ENCODE peak calls at places on chromosome 7, in nine cellular contexts. B is body of pancreas; D is SK-N-SH; K is suprapubic skin; I is PC-3; A is right atrium auricular region; C is small intestine; T is CD8-positive, alpha-beta T cell; S is esophagus squamous epithelium. G is an unnamed sample. For H3K9me3, the result is how much of the 10 kb centered on the place peaks cover.

GRCh38 chr7:1431644-1432380 is 27.5 kb downstream of the MICALL2 start:
- DNase-seq in D (no peak), K (no peak), T (no peak), C (no peak), S (no peak), I (peak), A (no peak), B (no peak), G (no peak)

GRCh38 chr7:5255832-5256231 is 26.9 kb upstream of the SLC29A4 start:
- DNase-seq in I (peak), K (no peak), D (no peak), T (no peak), A (no peak), S (no peak), B (no peak), C (no peak), G (no peak)

GRCh38 chr7:369981-370621 is 80.1 kb downstream of the FOXL3 start:
- DNase-seq in A (no peak), I (no peak), C (peak), S (no peak), K (peak), T (no peak), D (no peak), B (peak), G (peak)

GRCh38 chr7:52500796-52501195 is 534.6 kb upstream of the POM121L12 start:
- DNase-seq in S (no peak), C (no peak), A (no peak), K (no peak), T (no peak), D (no peak), B (no peak), I (peak), G (no peak)

GRCh38 chr7:7920481-7920880 is 48.1 kb upstream of the GLCCI1 start:
- DNase-seq in S (no peak), T (no peak), B (peak), A (no peak), D (no peak), C (peak), I (no peak), K (no peak), G (no peak)

GRCh38 chr7:155208681-155209477 is 88.8 kb upstream of the INSIG1 start:
- DNase-seq in A (no peak), S (no peak), C (no peak), D (no peak), B (no peak), I (peak), K (peak), T (no peak), G (no peak)

GRCh38 chr7:31860925-31861324 is 173.9 kb downstream of the PPP1R17 start:
- DNase-seq in S (no peak), A (no peak), T (no peak), C (no peak), I (peak), B (no peak), K (no peak), D (no peak), G (no peak)

GRCh38 chr7:123749537-123749857 is 694 bp upstream of the WASL start:
- DNase-seq in K (no peak), S (no peak), I (peak), A (peak), D (no peak), T (no peak), B (no peak), C (peak), G (no peak)

GRCh38 chr7:22671177-22671879 is 55.7 kb upstream of the IL6 start:
- DNase-seq in S (no peak), D (no peak), A (no peak), C (no peak), I (peak), T (no peak), K (no peak), B (no peak), G (no peak)

GRCh38 chr7:82183633-82184032 is 259.9 kb downstream of the CACNA2D1 start:
- DNase-seq in I (peak), S (no peak), A (no peak), B (no peak), K (no peak), C (no peak), D (no peak), T (no peak), G (no peak)

GRCh38 chr7:112167144-112167543 is 39.1 kb downstream of the DOCK4 start:
- DNase-seq in C (no peak), B (no peak), K (no peak), T (no peak), I (no peak), S (no peak), D (no peak), A (no peak), G (no peak)

GRCh38 chr7:131068604-131069021 is 259.1 kb upstream of the MKLN1 start:
- DNase-seq in K (no peak), T (no peak), S (no peak), B (no peak), A (no peak), C (no peak), I (peak), D (no peak), G (no peak)

GRCh38 chr7:28217161-28217560 is 36.6 kb upstream of the JAZF1 start:
- DNase-seq in S (no peak), A (no peak), I (no peak), T (no peak), K (no peak), C (no peak), D (no peak), B (no peak), G (no peak)

GRCh38 chr7:99476107-99476506 is 3.4 kb downstream of the ZNF789 start:
- DNase-seq in A (no peak), T (no peak), D (no peak), S (no peak), B (no peak), C (no peak), K (no peak), I (no peak), G (no peak)

GRCh38 chr7:44236333-44236728 is 35.6 kb downstream of the YKT6 start:
- DNase-seq in B (no peak), D (peak), A (no peak), K (no peak), S (no peak), C (no peak), T (no peak), I (no peak), G (no peak)

GRCh38 chr7:2002561-2003450 is 229.9 kb downstream of the MAD1L1 start:
- DNase-seq in K (peak), T (no peak), I (no peak), A (no peak), D (no peak), C (no peak), S (no peak), B (no peak), G (no peak)

GRCh38 chr7:608361-608760 is 88.7 kb upstream of the PDGFA start:
- DNase-seq in I (no peak), T (no peak), D (no peak), B (no peak), S (no peak), K (no peak), A (no peak), C (no peak), G (no peak)

DNA sequence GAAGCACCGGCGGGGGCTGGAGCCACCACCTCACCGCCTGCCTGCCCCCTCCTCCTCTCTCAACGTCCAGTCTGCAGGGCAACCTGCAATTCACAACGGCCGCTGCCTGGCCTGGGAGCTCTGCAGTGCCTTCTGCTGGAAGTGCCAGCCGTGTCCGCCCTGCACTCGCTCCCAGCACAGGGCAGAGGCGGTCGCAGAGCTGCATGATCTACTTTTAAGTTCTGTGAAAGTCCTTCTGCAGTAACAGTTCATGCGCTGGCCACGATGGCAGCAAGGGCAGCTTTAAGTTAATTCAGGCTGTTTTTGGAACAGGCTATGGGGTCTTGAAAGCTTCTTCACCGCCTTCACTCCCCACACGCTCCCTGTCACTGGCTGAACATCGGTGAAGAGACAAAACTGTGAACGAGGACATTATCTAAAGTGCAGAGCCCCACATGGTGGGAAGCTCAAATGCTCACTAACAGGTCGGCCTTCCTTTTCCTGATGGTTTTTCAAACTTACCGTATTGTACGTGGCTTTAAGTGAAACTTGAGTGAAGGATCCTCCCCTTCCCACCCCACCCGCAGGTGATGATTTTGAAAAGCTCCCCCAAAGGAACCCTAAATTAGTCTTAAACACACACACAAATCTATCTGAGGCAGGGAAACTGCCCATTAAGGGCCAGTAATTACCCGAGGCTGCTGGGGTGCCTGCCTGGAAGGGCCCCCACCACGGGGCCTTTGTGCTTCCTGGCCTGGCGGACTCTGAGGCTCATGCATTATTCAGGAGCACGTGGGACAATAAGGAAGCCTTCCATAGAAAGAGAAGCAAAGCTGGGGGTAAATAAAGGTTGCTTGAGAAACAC is 504.3 kb downstream of the DNAJB6 start:
- DNase-seq in A (no peak), K (no peak), C (no peak), D (no peak), S (no peak), T (no peak), I (no peak), B (no peak), G (no peak)
- H3K9me3 ChIP-seq in A (under half), K (under half), C (under half), D (under half), S (under half), T (under half), I (under half), B (under half), G (under half)

DNA sequence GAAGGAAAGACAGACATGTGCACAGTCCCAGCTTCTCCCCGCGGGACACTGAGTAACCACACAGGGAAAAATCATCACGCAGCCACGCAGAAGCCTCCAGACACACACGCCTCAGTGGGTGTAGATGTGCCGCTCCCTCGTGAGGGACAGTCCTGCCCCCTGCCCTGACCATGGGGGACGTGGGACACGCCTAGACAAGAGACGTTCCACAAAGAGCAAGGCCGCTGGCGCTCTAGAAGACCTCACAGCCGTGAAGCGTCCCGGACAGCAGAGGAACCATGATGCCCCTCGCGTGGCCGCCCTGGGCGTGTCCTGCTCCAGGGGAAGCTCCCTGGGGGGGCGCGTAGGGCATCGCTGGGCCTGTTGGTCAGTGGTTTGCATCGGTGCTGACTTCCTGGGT is 210.8 kb downstream of the DNAJB6 start:
- DNase-seq in I (no peak), S (no peak), D (no peak), B (no peak), A (no peak), K (peak), T (no peak), C (no peak), G (no peak)
- H3K9me3 ChIP-seq in I (under half), S (under half), D (under half), B (under half), A (under half), K (under half), T (under half), C (under half), G (under half)

GRCh38 chr7:64611717-64612116 is 48.8 kb upstream of the ZNF680 start:
- DNase-seq in C (no peak), D (no peak), S (no peak), B (no peak), T (no peak), I (no peak), A (no peak), K (no peak), G (no peak)

GRCh38 chr7:64610997-64611396 is 48.1 kb upstream of the ZNF680 start:
- DNase-seq in K (no peak), T (no peak), A (no peak), D (no peak), C (no peak), B (no peak), S (no peak), I (no peak), G (no peak)

GRCh38 chr7:64612452-64612851 is 49.6 kb upstream of the ZNF680 start:
- DNase-seq in K (no peak), T (no peak), S (no peak), D (no peak), C (no peak), A (no peak), B (peak), I (no peak), G (no peak)

GRCh38 chr7:64606385-64606784 is 43.5 kb upstream of the ZNF680 start:
- DNase-seq in I (no peak), S (no peak), D (no peak), A (no peak), T (no peak), C (no peak), K (no peak), B (no peak), G (no peak)

GRCh38 chr7:64608116-64608910 is 45.4 kb upstream of the ZNF680 start:
- DNase-seq in I (no peak), D (no peak), C (no peak), S (no peak), K (no peak), B (no peak), A (no peak), T (no peak), G (no peak)
- H3K9me3 ChIP-seq in I (under half), D (under half), C (under half), S (under half), K (under half), B (under half), A (under half), T (under half), G (under half)

DNA sequence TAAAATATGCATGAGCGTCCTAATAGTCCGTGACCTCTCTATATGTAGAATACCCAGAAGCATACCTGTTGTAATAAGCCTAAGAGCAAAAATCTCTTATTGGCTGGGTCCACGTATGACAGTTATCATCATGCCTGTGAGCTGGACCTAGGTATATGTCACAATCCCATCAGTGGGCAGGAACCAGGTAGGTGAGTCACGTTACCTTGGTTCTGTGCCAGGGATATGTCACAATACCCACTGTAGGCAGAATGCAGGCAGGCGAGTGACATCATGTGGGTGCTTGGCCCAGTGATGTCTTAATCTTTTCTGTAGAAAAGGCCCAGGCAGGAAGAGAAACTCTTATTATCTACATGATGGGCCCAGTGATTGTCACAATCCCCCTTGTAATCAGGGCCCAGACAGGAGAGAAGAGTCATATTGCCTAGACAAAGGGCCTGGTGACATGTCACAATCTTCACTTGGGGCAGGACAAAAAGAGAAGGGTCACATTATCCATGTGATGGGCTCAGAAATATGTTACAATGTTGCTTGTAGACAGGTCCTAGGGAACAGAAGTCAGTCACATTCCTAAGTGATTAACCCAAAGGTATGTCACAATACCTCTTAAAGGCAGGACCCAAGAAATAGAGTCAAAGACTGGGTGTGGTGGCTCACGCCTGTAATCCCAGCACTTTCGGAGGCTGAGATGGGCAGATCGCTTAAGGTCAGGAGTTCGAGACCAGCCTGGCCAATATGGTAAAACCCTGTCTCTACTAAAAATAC is 12.9 kb upstream of the ZNF736 start:
- DNase-seq in I (peak), C (no peak), D (no peak), S (no peak), T (no peak), B (no peak), A (peak), K (no peak), G (no peak)
- H3K9me3 ChIP-seq in I (under half), C (under half), D (under half), S (under half), T (under half), B (under half), A (under half), K (under half), G (under half)

GRCh38 chr7:134469622-134470021 is 10.7 kb upstream of the AKR1B1 start:
- DNase-seq in K (no peak), I (no peak), T (no peak), D (no peak), B (peak), C (no peak), A (no peak), S (no peak), G (no peak)

GRCh38 chr7:134468054-134468453 is 9.2 kb upstream of the AKR1B1 start:
- DNase-seq in D (no peak), T (no peak), A (no peak), B (no peak), C (no peak), I (no peak), K (no peak), S (no peak), G (no peak)

GRCh38 chr7:134464496-134464895 is 5.6 kb upstream of the AKR1B1 start:
- DNase-seq in C (no peak), A (no peak), T (no peak), I (no peak), S (no peak), B (no peak), D (no peak), K (no peak), G (no peak)

GRCh38 chr7:134470864-134471263 is 12.0 kb upstream of the AKR1B1 start:
- DNase-seq in B (no peak), C (no peak), S (no peak), K (no peak), I (peak), D (no peak), T (no peak), A (no peak), G (no peak)

DNA sequence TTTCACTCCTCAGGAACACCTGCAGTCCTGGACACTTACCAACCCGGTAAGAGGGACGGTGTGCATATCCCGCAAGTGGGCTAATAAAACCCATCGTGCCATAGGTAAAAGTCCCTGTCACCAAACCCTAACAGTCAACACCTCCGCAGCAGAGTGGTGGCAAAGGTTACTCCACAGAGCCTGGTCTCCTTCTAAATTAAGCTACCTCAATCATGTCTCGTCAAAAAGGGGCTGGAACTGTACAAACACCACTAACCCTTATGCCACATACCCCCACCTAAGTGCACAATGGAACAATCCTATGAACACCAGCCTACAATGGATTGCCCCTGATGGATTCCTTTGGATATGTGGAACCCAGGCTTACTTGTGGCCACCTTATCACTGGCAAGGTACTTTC is 9.6 kb upstream of the AKR1B1 start:
- DNase-seq in A (no peak), D (no peak), T (no peak), S (no peak), C (no peak), B (no peak), I (no peak), K (no peak), G (no peak)
- H3K9me3 ChIP-seq in A (under half), D (under half), T (under half), S (under half), C (under half), B (under half), I (under half), K (under half), G (under half)

GRCh38 chr7:157654350-157654749 is 317.5 kb downstream of the DNAJB6 start:
- DNase-seq in K (no peak), S (no peak), I (no peak), T (no peak), C (no peak), B (no peak), D (peak), A (no peak), G (no peak)

GRCh38 chr7:157658851-157659412 is 322.1 kb downstream of the DNAJB6 start:
- DNase-seq in D (peak), S (no peak), A (no peak), B (no peak), K (peak), T (no peak), C (no peak), I (no peak), G (no peak)

GRCh38 chr7:157653827-157654207 is 317.0 kb downstream of the DNAJB6 start:
- DNase-seq in B (no peak), T (no peak), C (no peak), S (no peak), K (no peak), I (no peak), A (no peak), D (no peak), G (no peak)

GRCh38 chr7:157657741-157658740 is 321.2 kb downstream of the DNAJB6 start:
- DNase-seq in S (no peak), K (peak), I (no peak), C (no peak), D (peak), T (no peak), A (no peak), B (no peak), G (no peak)

GRCh38 chr7:157656195-157656769 is 319.5 kb downstream of the DNAJB6 start:
- DNase-seq in S (no peak), A (no peak), C (no peak), B (no peak), K (peak), T (no peak), I (no peak), D (peak), G (no peak)
- H3K9me3 ChIP-seq in S (under half), A (under half), C (under half), B (under half), K (under half), T (under half), I (under half), D (under half), G (under half)

GRCh38 chr7:64613653-64614052 is 50.8 kb upstream of the ZNF680 start:
- DNase-seq in K (no peak), I (no peak), S (no peak), B (no peak), C (no peak), T (no peak), A (no peak), D (no peak), G (no peak)
- H3K9me3 ChIP-seq in K (under half), I (under half), S (under half), B (under half), C (under half), T (under half), A (under half), D (under half), G (under half)

DNA sequence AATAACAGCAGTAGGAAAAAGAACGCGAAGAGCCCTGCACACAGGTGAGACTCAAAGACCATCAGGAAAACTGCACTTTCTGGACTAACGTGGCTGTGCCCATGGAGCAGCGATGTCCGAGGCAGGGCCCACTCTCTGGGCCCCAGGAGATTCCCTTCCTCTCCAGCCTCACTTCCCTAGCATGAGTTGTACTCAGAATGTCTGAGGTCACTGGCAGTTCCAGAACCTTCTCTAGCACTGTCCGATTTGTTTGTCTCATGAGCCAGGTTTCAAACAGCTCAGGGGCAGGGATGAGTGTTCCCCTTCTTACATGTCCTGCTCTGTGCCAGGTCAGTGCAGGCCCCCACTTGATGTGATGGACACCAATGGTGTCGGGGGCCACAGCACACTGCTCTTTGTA is 484.2 kb downstream of the PTPRN2 start:
- DNase-seq in B (no peak), K (peak), C (no peak), A (peak), D (no peak), T (no peak), S (no peak), I (no peak), G (no peak)
- H3K9me3 ChIP-seq in B (under half), K (under half), C (under half), A (under half), D (under half), T (under half), S (under half), I (under half), G (under half)